ENCODE peak calls at places on chromosomes 16 and 17, in seven cellular contexts. B is SJSA1; G is EL; M is progenitor cell of endocrine pancreas; H is WTC11; L is activated CD8-positive, alpha-beta T cell treated with anti-CD3 and anti-CD28 coated beads for 36 hours; J is right atrium auricular region. X is an unnamed sample.

GRCh38 chr16:11534262-11534661 is 52.5 kb downstream of the LITAF start:
- DNase-seq in L (no peak), H (no peak), B (no peak), J (no peak), G (no peak), M (no peak), X (peak)

GRCh38 chr17:60154616-60155426 is 5.0 kb downstream of the CA4 start:
- DNase-seq in H (no peak), B (no peak), L (no peak), J (no peak), G (peak), M (no peak), X (peak)

GRCh38 chr17:65527857-65528591 is 33.4 kb downstream of the AXIN2 start:
- DNase-seq in J (no peak), L (no peak), G (no peak), B (no peak), M (no peak), H (no peak), X (no peak)

GRCh38 chr16:11796227-11797165 is 562 bp downstream of the ZC3H7A start:
- DNase-seq in H (peak), L (no peak), J (peak), B (peak), G (peak), M (peak), X (peak)

GRCh38 chr17:64240261-64240740 is 22.8 kb downstream of the TEX2 start:
- DNase-seq in H (no peak), M (no peak), G (no peak), J (no peak), L (peak), B (no peak), X (no peak)

GRCh38 chr17:82051776-82052637 is at the start of the genes GPS1 and RFNG:
- DNase-seq in J (no peak), H (peak), B (no peak), G (peak), L (peak), M (peak), X (peak)

GRCh38 chr16:4597174-4597573 is 17.5 kb downstream of the UBALD1 start:
- DNase-seq in B (no peak), H (no peak), G (no peak), M (no peak), J (no peak), L (no peak), X (no peak)

GRCh38 chr17:27351741-27352140 is 57.8 kb downstream of the WSB1 start:
- DNase-seq in H (no peak), B (no peak), L (no peak), J (no peak), G (peak), M (no peak), X (no peak)

GRCh38 chr17:79870540-79870939 is 31.3 kb upstream of the CBX4 start:
- DNase-seq in G (no peak), M (no peak), B (no peak), H (no peak), J (no peak), L (no peak), X (no peak)

GRCh38 chr17:7329360-7330098 is 394 bp upstream of the NEURL4 start:
- DNase-seq in B (peak), L (peak), M (peak), H (peak), J (peak), G (peak), X (peak)

GRCh38 chr17:63833741-63834373 is 6.4 kb upstream of the FTSJ3 start:
- DNase-seq in H (no peak), B (peak), M (no peak), L (no peak), J (no peak), G (no peak), X (no peak)

GRCh38 chr16:58306327-58306726 is 11.5 kb upstream of the PRSS54 start:
- DNase-seq in M (no peak), H (peak), L (peak), B (no peak), J (no peak), G (no peak), X (peak)

GRCh38 chr17:75246404-75246803 is 15.0 kb downstream of the GGA3 start:
- DNase-seq in B (no peak), M (no peak), G (no peak), L (no peak), H (no peak), J (no peak), X (no peak)

GRCh38 chr17:45792437-45792836 is 8.3 kb downstream of the CRHR1 start:
- DNase-seq in M (no peak), J (no peak), H (no peak), B (no peak), L (no peak), G (no peak), X (no peak)

GRCh38 chr17:78716814-78717393 is 65.2 kb downstream of the CYTH1 start:
- DNase-seq in H (no peak), G (peak), B (no peak), M (no peak), L (peak), J (no peak), X (peak)

GRCh38 chr17:76946772-76947135 is 78.5 kb downstream of the MGAT5B start:
- DNase-seq in H (no peak), J (no peak), L (no peak), B (no peak), G (no peak), M (no peak), X (no peak)